ENCODE peak calls at places on chromosomes 7 and 10, in seven cellular contexts. P is CD4-positive, alpha-beta memory T cell; T is heart right ventricle; A is GM12878; S is PC-3; J is adrenal gland; F is Caco-2. B is an unnamed sample.
A peak's percentile ranks its signal among the peaks of the same experiment; 100 is the strongest.

GRCh38 chr7:131365876-131366275 is 38.2 kb downstream of the MKLN1 start:
- DNase-seq in P (no peak), T (no peak), A (no peak), S (no peak), J (no peak), F (no peak), B (peak; percentile 94)

GRCh38 chr7:80678703-80679102 is 40.3 kb downstream of the CD36 start:
- DNase-seq in P (no peak), T (no peak), A (no peak), S (no peak), J (no peak), F (peak; percentile 50), B (no peak)

GRCh38 chr7:15507235-15507634 is 54.6 kb downstream of the AGMO start:
- DNase-seq in P (no peak), T (no peak), A (no peak), S (no peak), J (no peak), F (no peak), B (no peak)

GRCh38 chr10:49325131-49325915 is 26.4 kb downstream of the C10orf71 start:
- DNase-seq in P (no peak), T (no peak), A (no peak), S (no peak), J (no peak), F (no peak), B (no peak)

GRCh38 chr7:50226669-50227068 is 77.8 kb upstream of the IKZF1 start:
- DNase-seq in P (no peak), T (no peak), A (no peak), S (no peak), J (no peak), F (no peak), B (no peak)

GRCh38 chr7:20329389-20330175 is 1.1 kb upstream of the ITGB8 start:
- DNase-seq in P (no peak), T (peak; percentile 56), A (peak; percentile 76), S (peak; percentile 90), J (peak; percentile 61), F (peak; percentile 85), B (peak; percentile 79)

GRCh38 chr7:26153823-26154783 is 2.1 kb downstream of the NFE2L3 start:
- DNase-seq in P (peak; percentile 17), T (peak; percentile 21), A (no peak), S (peak; percentile 84), J (no peak), F (no peak), B (peak; percentile 48)

GRCh38 chr10:9166770-9167169 is 1112.3 kb downstream of the GATA3 start:
- DNase-seq in P (no peak), T (no peak), A (no peak), S (no peak), J (no peak), F (no peak), B (no peak)

GRCh38 chr7:26117142-26117807 is 34.7 kb upstream of the NFE2L3 start:
- DNase-seq in P (no peak), T (no peak), A (no peak), S (no peak), J (no peak), F (peak; percentile 40), B (peak; percentile 45)

GRCh38 chr7:75985518-75986146 is 8.8 kb downstream of the TMEM120A start:
- DNase-seq in P (no peak), T (no peak), A (no peak), S (no peak), J (peak; percentile 92), F (no peak), B (no peak)

GRCh38 chr10:72076756-72077155 is 11.6 kb downstream of the SPOCK2 start:
- DNase-seq in P (no peak), T (no peak), A (no peak), S (no peak), J (no peak), F (no peak), B (no peak)

DNA sequence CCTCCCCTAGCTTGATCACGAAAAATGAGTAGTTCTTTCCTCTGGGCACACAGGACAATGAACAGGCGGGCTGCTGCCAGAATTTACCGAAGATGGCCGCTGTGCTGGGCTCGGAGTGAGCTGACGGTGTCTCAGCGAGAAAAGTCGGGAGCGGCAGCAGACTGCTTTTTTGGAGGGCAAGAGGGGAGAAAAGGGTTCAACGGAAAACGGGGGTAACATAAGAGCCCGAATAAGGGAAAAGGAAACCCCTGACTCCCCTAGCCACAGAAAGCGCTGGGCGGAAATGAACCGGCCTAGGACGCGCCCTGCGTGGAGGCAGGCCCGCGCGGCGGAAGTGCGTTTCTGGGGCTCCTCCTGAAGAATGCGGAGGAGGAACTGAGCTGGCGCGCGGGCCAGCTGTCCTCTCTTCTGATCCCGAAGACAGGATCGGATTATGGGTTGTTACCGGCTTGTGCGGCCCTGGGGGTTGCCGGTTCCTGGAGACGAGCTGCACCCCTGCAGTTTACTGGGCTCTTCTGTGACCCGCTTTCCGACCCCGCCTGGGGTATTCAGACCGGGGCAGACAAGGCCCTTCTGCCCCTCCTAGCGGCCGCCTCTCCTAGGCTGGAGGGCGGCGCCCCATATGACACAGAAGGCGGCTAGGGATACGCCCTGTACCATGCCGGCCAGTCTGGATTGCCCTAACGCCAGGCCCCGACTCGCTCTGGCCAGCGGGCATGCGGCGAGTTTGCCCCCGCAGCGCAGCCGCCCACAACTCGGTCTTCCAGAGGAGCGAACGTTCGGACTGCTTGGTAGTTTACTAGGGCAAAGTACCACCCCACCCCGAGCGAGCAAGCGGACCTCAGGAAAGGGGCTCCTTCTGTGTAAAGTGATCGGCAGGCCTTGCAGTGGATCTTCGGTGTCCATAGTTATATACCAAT is 30.1 kb upstream of the KMT2E start:
- DNase-seq in P (peak; percentile 85), T (peak; percentile 91), A (peak; percentile 42), S (peak; percentile 84), J (peak; percentile 86), F (peak; percentile 90), B (peak; percentile 59)
- H3K4me1 ChIP-seq in P (peaks cover 37% of the 10 kb centered on the region), T (peaks cover 43% of the 10 kb centered on the region), A (peaks cover 14% of the 10 kb centered on the region), S (peaks cover 63% of the 10 kb centered on the region), J (peaks cover 43% of the 10 kb centered on the region), F (peaks cover 55% of the 10 kb centered on the region), B (peaks cover 51% of the 10 kb centered on the region)

DNA sequence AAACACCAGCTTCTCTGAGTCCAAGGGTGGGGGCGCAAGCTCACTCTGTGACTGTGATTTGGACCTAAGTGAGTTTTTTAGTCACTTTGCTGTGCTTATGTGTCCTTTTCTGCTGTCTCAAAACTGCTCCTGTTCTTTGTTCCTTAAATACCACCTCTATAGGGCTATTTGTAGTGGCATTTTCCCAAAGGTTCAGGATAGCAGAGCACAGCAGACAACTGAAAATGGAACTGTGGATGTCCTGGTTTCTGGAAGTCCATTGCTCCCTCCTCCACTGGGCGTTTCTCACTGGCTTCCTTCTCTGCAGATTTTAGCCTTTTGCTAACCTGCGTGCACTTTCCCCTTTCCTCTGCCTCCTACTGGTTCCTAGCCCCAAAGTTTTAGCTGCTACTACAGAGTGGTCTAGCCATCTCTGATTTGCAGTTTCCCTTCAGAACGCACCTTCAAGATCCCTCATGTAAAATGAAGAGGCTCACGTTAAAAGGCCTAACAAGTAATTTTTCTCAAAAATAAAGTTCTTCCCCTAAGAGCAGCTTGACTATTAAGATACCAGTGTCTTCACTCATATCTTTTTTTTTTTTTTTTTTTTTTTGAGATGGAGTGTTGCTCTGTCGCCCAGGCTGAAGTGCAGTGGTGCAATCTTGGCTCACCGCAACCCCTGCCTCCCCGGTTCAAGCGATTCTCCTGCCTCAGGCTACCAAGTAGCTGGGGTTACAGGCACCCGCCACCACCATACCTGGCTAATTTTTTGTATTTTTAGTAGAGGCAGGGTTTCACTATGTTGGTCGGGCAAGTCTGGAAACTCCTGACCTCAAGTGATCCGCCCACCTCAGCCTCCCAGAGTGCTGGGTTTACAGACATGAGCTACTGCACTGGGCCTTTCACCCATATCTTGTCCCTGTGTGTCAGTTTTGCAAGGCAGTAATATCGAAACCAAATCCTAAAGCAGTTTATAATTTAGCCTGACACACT is 25.8 kb downstream of the BLVRA start:
- DNase-seq in P (no peak), T (no peak), A (peak; percentile 82), S (no peak), J (no peak), F (no peak), B (no peak)
- H3K4me3 ChIP-seq in P (no peak overlapping the region), T (no peak overlapping the region), A (peak overlapping the region; percentile 47), S (no peak overlapping the region), J (no peak overlapping the region), F (no peak overlapping the region), B (no peak overlapping the region)

DNA sequence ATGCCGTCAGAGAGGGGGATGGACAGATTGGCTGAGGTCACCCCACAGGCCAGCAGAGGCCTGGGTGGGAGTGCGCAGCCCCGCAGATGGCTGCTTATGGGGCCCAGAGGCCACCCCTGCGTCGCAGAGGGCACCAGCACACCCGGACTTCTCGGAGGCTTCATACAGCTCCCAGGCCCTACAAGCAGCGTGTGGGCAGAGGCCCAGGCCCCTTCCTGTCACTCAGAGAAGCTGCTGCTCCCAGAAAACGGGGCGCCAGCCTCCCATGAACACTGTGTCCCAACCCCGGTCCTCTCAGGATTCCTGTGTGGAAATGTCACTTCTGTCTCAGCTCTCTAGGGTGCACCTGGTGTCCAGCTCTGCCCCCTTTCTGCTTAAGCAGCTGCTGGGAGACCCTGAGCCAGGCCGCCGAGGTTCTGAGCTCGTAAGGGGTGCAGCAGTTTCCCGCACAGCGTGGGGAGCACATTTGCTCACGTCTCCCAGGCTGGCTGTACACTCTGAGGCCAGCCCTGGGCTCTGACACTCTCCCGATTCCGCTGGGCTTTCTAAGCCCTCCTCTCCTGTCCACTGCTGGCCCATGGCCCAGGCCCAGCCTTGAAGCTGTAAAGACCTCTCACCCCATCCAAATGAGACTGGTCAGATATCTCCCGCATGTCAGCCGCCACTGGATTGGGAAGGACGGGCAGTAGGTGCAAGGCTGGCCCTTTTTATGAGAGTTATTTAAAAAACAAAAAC is 6.8 kb downstream of the GPR146 start:
- DNase-seq in P (no peak), T (no peak), A (no peak), S (no peak), J (no peak), F (no peak), B (no peak)
- H3K4me1 ChIP-seq in P (peaks cover 62% of the 10 kb centered on the region), T (peaks cover 91% of the 10 kb centered on the region), A (peaks cover 4% of the 10 kb centered on the region), S (peaks cover 6% of the 10 kb centered on the region), J (peaks cover 56% of the 10 kb centered on the region), F (peaks cover 7% of the 10 kb centered on the region), B (no peaks in the 10 kb centered on the region)

GRCh38 chr10:73646598-73647041 is 5.3 kb upstream of the MYOZ1 start:
- DNase-seq in P (no peak), T (no peak), A (no peak), S (no peak), J (no peak), F (no peak), B (no peak)

GRCh38 chr10:73648975-73649829 is 6.6 kb downstream of the SYNPO2L start:
- DNase-seq in P (no peak), T (no peak), A (no peak), S (peak; percentile 72), J (no peak), F (peak; percentile 75), B (no peak)

GRCh38 chr10:73648252-73648651 is 7.0 kb upstream of the MYOZ1 start:
- DNase-seq in P (no peak), T (no peak), A (no peak), S (no peak), J (no peak), F (no peak), B (no peak)

GRCh38 chr10:73647875-73648228 is 6.6 kb upstream of the MYOZ1 start:
- DNase-seq in P (no peak), T (no peak), A (no peak), S (no peak), J (no peak), F (no peak), B (no peak)

DNA sequence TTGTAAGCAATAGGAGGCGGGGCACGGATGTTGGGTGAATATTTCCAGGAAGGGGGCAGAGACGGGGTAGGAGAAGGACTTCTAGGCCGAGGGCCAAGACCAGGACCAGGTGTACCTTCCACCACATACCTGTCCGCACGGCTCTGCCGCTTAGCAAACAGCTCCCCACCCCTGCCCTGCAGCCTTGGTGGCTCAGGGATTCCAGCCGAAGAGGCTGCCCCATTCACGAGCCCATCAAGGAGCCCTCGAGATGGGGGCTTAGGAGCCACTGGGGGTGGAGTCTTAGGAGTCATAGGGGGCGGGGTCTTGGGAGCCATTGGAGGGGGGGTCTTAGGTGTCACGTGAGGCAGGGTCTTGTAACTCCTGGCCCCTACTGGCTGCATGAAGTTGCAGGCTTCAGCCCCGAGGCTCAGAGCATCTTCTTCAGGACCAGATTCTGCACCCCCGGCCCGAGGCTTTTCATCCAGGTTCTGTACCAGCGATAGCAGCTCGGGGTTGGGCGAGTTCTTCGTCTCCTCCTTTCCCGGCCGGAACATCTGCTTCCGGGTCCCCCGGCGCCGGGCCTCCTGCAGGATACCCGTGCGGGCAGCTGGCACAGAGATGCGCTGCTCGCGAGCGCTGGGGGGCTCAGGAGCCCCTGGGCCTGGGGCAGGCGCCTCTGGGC is 6.1 kb upstream of the MYOZ1 start:
- DNase-seq in P (peak; percentile 11), T (no peak), A (no peak), S (no peak), J (no peak), F (no peak), B (no peak)
- H3K4me3 ChIP-seq in P (no peak overlapping the region), T (peak overlapping the region; percentile 55), A (no peak overlapping the region), S (no peak overlapping the region), J (peak overlapping the region; percentile 27), F (peak overlapping the region; percentile 16), B (no peak overlapping the region)

B was measured in HAP-1.